ENCODE peak calls at places on chromosome 20, in eight cellular contexts. One of them, this sample, is unnamed.

GRCh38 chr20:3042621-3043020 is 801 bp upstream of the GNRH2 start:
- DNase-seq in mesothelial cell of epicardium: no peak
- DNase-seq in fibroblast of lung: no peak
- DNase-seq in upper lobe of right lung: peak; percentile 35
- DNase-seq in mucosa of descending colon: no peak
- DNase-seq in bronchial epithelial cell: no peak
- DNase-seq in uterus: peak; percentile 50
- DNase-seq in stomach: no peak
- DNase-seq in this sample: no peak

GRCh38 chr20:32872266-32872665 is 13.5 kb downstream of the EFCAB8 start:
- DNase-seq in uterus: no peak
- DNase-seq in mucosa of descending colon: no peak
- DNase-seq in stomach: no peak
- DNase-seq in bronchial epithelial cell: no peak
- DNase-seq in fibroblast of lung: no peak
- DNase-seq in mesothelial cell of epicardium: no peak
- DNase-seq in upper lobe of right lung: no peak
- DNase-seq in this sample: no peak

GRCh38 chr20:41406896-41407444 is 40.4 kb upstream of the EMILIN3 start:
- DNase-seq in upper lobe of right lung: no peak
- DNase-seq in bronchial epithelial cell: no peak
- DNase-seq in mucosa of descending colon: no peak
- DNase-seq in fibroblast of lung: no peak
- DNase-seq in mesothelial cell of epicardium: no peak
- DNase-seq in uterus: no peak
- DNase-seq in stomach: no peak
- DNase-seq in this sample: no peak

GRCh38 chr20:21360686-21361085 is 36.6 kb downstream of the NKX2-4 start:
- DNase-seq in upper lobe of right lung: no peak
- DNase-seq in mucosa of descending colon: no peak
- DNase-seq in stomach: no peak
- DNase-seq in bronchial epithelial cell: peak; percentile 41
- DNase-seq in fibroblast of lung: peak; percentile 50
- DNase-seq in mesothelial cell of epicardium: no peak
- DNase-seq in uterus: no peak
- DNase-seq in this sample: no peak

GRCh38 chr20:44921447-44921846 is 11.6 kb downstream of the PABPC1L start:
- DNase-seq in mesothelial cell of epicardium: no peak
- DNase-seq in upper lobe of right lung: no peak
- DNase-seq in mucosa of descending colon: no peak
- DNase-seq in uterus: no peak
- DNase-seq in fibroblast of lung: no peak
- DNase-seq in bronchial epithelial cell: no peak
- DNase-seq in stomach: no peak
- DNase-seq in this sample: no peak

GRCh38 chr20:31661625-31662371 is 24.1 kb downstream of the COX4I2 start:
- DNase-seq in stomach: peak; percentile 86
- DNase-seq in upper lobe of right lung: peak; percentile 89
- DNase-seq in mesothelial cell of epicardium: peak; percentile 81
- DNase-seq in mucosa of descending colon: peak; percentile 87
- DNase-seq in fibroblast of lung: peak; percentile 69
- DNase-seq in bronchial epithelial cell: peak; percentile 46
- DNase-seq in uterus: peak; percentile 79
- DNase-seq in this sample: peak; percentile 87

GRCh38 chr20:15496501-15497039 is 1076.7 kb downstream of the KIF16B start:
- DNase-seq in upper lobe of right lung: no peak
- DNase-seq in mucosa of descending colon: no peak
- DNase-seq in fibroblast of lung: no peak
- DNase-seq in bronchial epithelial cell: no peak
- DNase-seq in uterus: no peak
- DNase-seq in stomach: no peak
- DNase-seq in mesothelial cell of epicardium: no peak
- DNase-seq in this sample: no peak

GRCh38 chr20:5552154-5552553 is 198.0 kb upstream of the SHLD1 start:
- DNase-seq in upper lobe of right lung: no peak
- DNase-seq in fibroblast of lung: no peak
- DNase-seq in mucosa of descending colon: no peak
- DNase-seq in mesothelial cell of epicardium: no peak
- DNase-seq in bronchial epithelial cell: no peak
- DNase-seq in uterus: no peak
- DNase-seq in stomach: no peak
- DNase-seq in this sample: no peak

GRCh38 chr20:58017237-58017969 is 211.1 kb downstream of the ANKRD60 start:
- DNase-seq in bronchial epithelial cell: peak; percentile 74
- DNase-seq in uterus: no peak
- DNase-seq in stomach: peak; percentile 39
- DNase-seq in mesothelial cell of epicardium: no peak
- DNase-seq in upper lobe of right lung: no peak
- DNase-seq in mucosa of descending colon: peak; percentile 86
- DNase-seq in fibroblast of lung: peak; percentile 89
- DNase-seq in this sample: no peak

GRCh38 chr20:46706242-46706641 is 3.2 kb upstream of the SLC2A10 start:
- DNase-seq in mesothelial cell of epicardium: no peak
- DNase-seq in fibroblast of lung: no peak
- DNase-seq in upper lobe of right lung: no peak
- DNase-seq in uterus: no peak
- DNase-seq in mucosa of descending colon: no peak
- DNase-seq in stomach: no peak
- DNase-seq in bronchial epithelial cell: no peak
- DNase-seq in this sample: no peak

GRCh38 chr20:46709459-46710148 is at the start of gene SLC2A10:
- DNase-seq in mucosa of descending colon: peak; percentile 75
- DNase-seq in bronchial epithelial cell: no peak
- DNase-seq in stomach: peak; percentile 73
- DNase-seq in uterus: peak; percentile 54
- DNase-seq in fibroblast of lung: peak; percentile 67
- DNase-seq in mesothelial cell of epicardium: peak; percentile 61
- DNase-seq in upper lobe of right lung: peak; percentile 87
- DNase-seq in this sample: no peak

GRCh38 chr20:46709055-46709458 is 392 bp upstream of the SLC2A10 start:
- DNase-seq in fibroblast of lung: no peak
- DNase-seq in uterus: no peak
- DNase-seq in stomach: peak; percentile 51
- DNase-seq in bronchial epithelial cell: peak; percentile 62
- DNase-seq in mesothelial cell of epicardium: no peak
- DNase-seq in upper lobe of right lung: no peak
- DNase-seq in mucosa of descending colon: no peak
- DNase-seq in this sample: no peak

GRCh38 chr20:46710149-46710913 is 882 bp downstream of the SLC2A10 start:
- DNase-seq in mucosa of descending colon: no peak
- DNase-seq in mesothelial cell of epicardium: no peak
- DNase-seq in upper lobe of right lung: no peak
- DNase-seq in stomach: no peak
- DNase-seq in fibroblast of lung: no peak
- DNase-seq in uterus: no peak
- DNase-seq in bronchial epithelial cell: no peak
- DNase-seq in this sample: no peak

GRCh38 chr20:46708172-46708860 is 1.1 kb upstream of the SLC2A10 start:
- DNase-seq in fibroblast of lung: no peak
- DNase-seq in upper lobe of right lung: no peak
- DNase-seq in uterus: no peak
- DNase-seq in stomach: peak; percentile 65
- DNase-seq in mesothelial cell of epicardium: no peak
- DNase-seq in bronchial epithelial cell: peak; percentile 58
- DNase-seq in mucosa of descending colon: no peak
- DNase-seq in this sample: no peak
- TF ChIP-seq CTCF in fibroblast of lung: peak; percentile 15
- TF ChIP-seq CTCF in upper lobe of right lung: peak; percentile 9
- TF ChIP-seq CTCF in uterus: no peak
- TF ChIP-seq CTCF in stomach: no peak
- TF ChIP-seq CTCF in mesothelial cell of epicardium: peak; percentile 46
- TF ChIP-seq CTCF in bronchial epithelial cell: peak; percentile 77
- TF ChIP-seq CTCF in mucosa of descending colon: peak; percentile 34
- TF ChIP-seq CTCF in this sample: no peak

DNA sequence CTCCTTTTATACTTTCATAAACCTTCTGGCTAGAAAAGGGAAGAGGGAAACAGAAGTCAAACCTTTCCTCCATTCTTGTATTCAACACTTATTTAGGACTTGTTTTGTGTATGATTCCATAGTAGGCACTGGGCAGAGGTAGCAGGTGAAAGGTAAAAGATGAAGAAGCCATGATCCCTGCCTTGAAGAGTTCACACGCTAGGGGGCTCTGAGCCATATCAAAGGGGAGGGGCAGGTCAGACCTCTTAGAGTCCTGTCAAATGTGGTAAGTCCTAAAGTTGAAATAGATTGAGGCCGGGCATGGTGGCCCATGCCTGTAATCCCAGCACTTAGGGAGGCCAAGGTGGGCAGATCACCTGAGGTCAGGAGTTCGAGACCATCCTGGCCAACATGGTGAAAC is 85.5 kb downstream of the NDUFAF5 start:
- DNase-seq in stomach: no peak
- DNase-seq in uterus: no peak
- DNase-seq in bronchial epithelial cell: no peak
- DNase-seq in upper lobe of right lung: no peak
- DNase-seq in mucosa of descending colon: no peak
- DNase-seq in fibroblast of lung: no peak
- DNase-seq in mesothelial cell of epicardium: no peak
- DNase-seq in this sample: no peak
- TF ChIP-seq CTCF in stomach: no peak
- TF ChIP-seq CTCF in uterus: no peak
- TF ChIP-seq CTCF in bronchial epithelial cell: no peak
- TF ChIP-seq CTCF in upper lobe of right lung: no peak
- TF ChIP-seq CTCF in mucosa of descending colon: no peak
- TF ChIP-seq CTCF in fibroblast of lung: no peak
- TF ChIP-seq CTCF in mesothelial cell of epicardium: no peak
- TF ChIP-seq CTCF in this sample: no peak

DNA sequence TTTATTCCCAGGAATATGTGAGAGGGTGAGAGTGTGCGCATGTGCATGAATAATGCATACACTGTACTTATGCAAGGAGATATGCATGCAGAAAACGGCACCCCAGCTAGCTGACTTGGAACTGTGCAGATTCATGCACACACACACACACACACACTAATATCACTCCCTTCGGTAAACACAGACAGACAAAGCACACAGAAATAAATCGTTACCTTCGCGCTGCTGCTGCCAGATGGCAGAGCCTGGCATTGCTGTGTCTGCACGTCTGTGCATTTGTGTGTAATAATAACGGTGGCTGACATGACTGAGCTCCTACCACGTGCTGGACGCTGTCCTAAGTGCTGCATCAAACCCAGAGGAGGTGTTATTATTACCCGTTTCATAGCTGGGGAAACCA is 36.8 kb downstream of the PREX1 start:
- DNase-seq in fibroblast of lung: peak; percentile 38
- DNase-seq in upper lobe of right lung: no peak
- DNase-seq in uterus: no peak
- DNase-seq in bronchial epithelial cell: no peak
- DNase-seq in mesothelial cell of epicardium: no peak
- DNase-seq in mucosa of descending colon: no peak
- DNase-seq in stomach: no peak
- DNase-seq in this sample: no peak
- TF ChIP-seq CTCF in fibroblast of lung: no peak
- TF ChIP-seq CTCF in upper lobe of right lung: no peak
- TF ChIP-seq CTCF in uterus: no peak
- TF ChIP-seq CTCF in bronchial epithelial cell: no peak
- TF ChIP-seq CTCF in mesothelial cell of epicardium: no peak
- TF ChIP-seq CTCF in mucosa of descending colon: no peak
- TF ChIP-seq CTCF in stomach: no peak
- TF ChIP-seq CTCF in this sample: no peak

GRCh38 chr20:46539113-46539512 is 11.3 kb downstream of the OCSTAMP start:
- DNase-seq in upper lobe of right lung: no peak
- DNase-seq in mesothelial cell of epicardium: no peak
- DNase-seq in uterus: no peak
- DNase-seq in fibroblast of lung: no peak
- DNase-seq in bronchial epithelial cell: no peak
- DNase-seq in stomach: no peak
- DNase-seq in mucosa of descending colon: no peak
- DNase-seq in this sample: no peak
- TF ChIP-seq CTCF in upper lobe of right lung: no peak
- TF ChIP-seq CTCF in mesothelial cell of epicardium: no peak
- TF ChIP-seq CTCF in uterus: no peak
- TF ChIP-seq CTCF in fibroblast of lung: peak; percentile 9
- TF ChIP-seq CTCF in bronchial epithelial cell: no peak
- TF ChIP-seq CTCF in stomach: no peak
- TF ChIP-seq CTCF in mucosa of descending colon: no peak
- TF ChIP-seq CTCF in this sample: no peak

GRCh38 chr20:1184260-1184637 is 532 bp downstream of the TMEM74B start:
- DNase-seq in stomach: no peak
- DNase-seq in mesothelial cell of epicardium: no peak
- DNase-seq in bronchial epithelial cell: no peak
- DNase-seq in upper lobe of right lung: no peak
- DNase-seq in fibroblast of lung: no peak
- DNase-seq in mucosa of descending colon: no peak
- DNase-seq in uterus: no peak
- DNase-seq in this sample: no peak

GRCh38 chr20:1186367-1186991 is 1.7 kb upstream of the TMEM74B start:
- DNase-seq in mucosa of descending colon: no peak
- DNase-seq in uterus: no peak
- DNase-seq in bronchial epithelial cell: no peak
- DNase-seq in fibroblast of lung: no peak
- DNase-seq in stomach: no peak
- DNase-seq in upper lobe of right lung: no peak
- DNase-seq in mesothelial cell of epicardium: no peak
- DNase-seq in this sample: no peak

GRCh38 chr20:1185781-1186334 is 1.1 kb upstream of the TMEM74B start:
- DNase-seq in stomach: peak; percentile 49
- DNase-seq in fibroblast of lung: peak; percentile 20
- DNase-seq in bronchial epithelial cell: peak; percentile 24
- DNase-seq in mucosa of descending colon: no peak
- DNase-seq in uterus: no peak
- DNase-seq in mesothelial cell of epicardium: peak; percentile 47
- DNase-seq in upper lobe of right lung: peak; percentile 76
- DNase-seq in this sample: peak; percentile 83

GRCh38 chr20:1184638-1185315 is at the start of gene TMEM74B:
- DNase-seq in fibroblast of lung: no peak
- DNase-seq in uterus: no peak
- DNase-seq in mucosa of descending colon: no peak
- DNase-seq in bronchial epithelial cell: no peak
- DNase-seq in mesothelial cell of epicardium: no peak
- DNase-seq in stomach: no peak
- DNase-seq in upper lobe of right lung: no peak
- DNase-seq in this sample: no peak

GRCh38 chr20:1185316-1185741 is 548 bp upstream of the TMEM74B start:
- DNase-seq in fibroblast of lung: no peak
- DNase-seq in stomach: no peak
- DNase-seq in mesothelial cell of epicardium: no peak
- DNase-seq in upper lobe of right lung: no peak
- DNase-seq in mucosa of descending colon: no peak
- DNase-seq in uterus: no peak
- DNase-seq in bronchial epithelial cell: no peak
- DNase-seq in this sample: peak; percentile 56
- TF ChIP-seq CTCF in fibroblast of lung: no peak
- TF ChIP-seq CTCF in stomach: no peak
- TF ChIP-seq CTCF in mesothelial cell of epicardium: no peak
- TF ChIP-seq CTCF in upper lobe of right lung: no peak
- TF ChIP-seq CTCF in mucosa of descending colon: no peak
- TF ChIP-seq CTCF in uterus: no peak
- TF ChIP-seq CTCF in bronchial epithelial cell: no peak
- TF ChIP-seq CTCF in this sample: no peak

DNA sequence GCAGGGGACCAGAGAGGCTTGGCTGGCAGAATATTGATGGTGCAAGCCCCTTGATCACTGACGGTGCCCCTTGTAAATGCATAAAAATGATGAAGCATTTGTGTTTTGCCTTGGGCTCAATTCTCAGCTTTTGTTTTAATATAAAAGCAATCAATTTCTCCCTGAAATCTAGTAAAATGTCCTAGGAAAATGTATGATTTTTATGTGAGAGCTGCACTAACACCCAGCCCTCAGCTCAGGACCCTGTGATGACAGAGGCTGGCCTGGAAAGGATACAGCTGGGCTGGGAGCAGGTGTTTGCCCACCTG is 84.7 kb upstream of the PHACTR3 start:
- DNase-seq in uterus: no peak
- DNase-seq in fibroblast of lung: no peak
- DNase-seq in mucosa of descending colon: no peak
- DNase-seq in mesothelial cell of epicardium: no peak
- DNase-seq in stomach: no peak
- DNase-seq in bronchial epithelial cell: no peak
- DNase-seq in upper lobe of right lung: no peak
- DNase-seq in this sample: no peak
- TF ChIP-seq CTCF in uterus: no peak
- TF ChIP-seq CTCF in fibroblast of lung: no peak
- TF ChIP-seq CTCF in mucosa of descending colon: no peak
- TF ChIP-seq CTCF in mesothelial cell of epicardium: peak; percentile 51
- TF ChIP-seq CTCF in stomach: no peak
- TF ChIP-seq CTCF in bronchial epithelial cell: no peak
- TF ChIP-seq CTCF in upper lobe of right lung: peak; percentile 19
- TF ChIP-seq CTCF in this sample: no peak